ENCODE peak calls at places on chromosomes 12 and 14, in four cellular contexts. One of them, this sample, is unnamed.

GRCh38 chr14:68464716-68465115 is 328.2 kb downstream of the ZFP36L1 start:
- DNase-seq in mammary epithelial cell: peak
- DNase-seq in AG09319: no peak
- DNase-seq in body of pancreas: no peak
- DNase-seq in this sample: no peak

GRCh38 chr12:114625294-114625851 is 58.6 kb downstream of the TBX3 start:
- DNase-seq in body of pancreas: peak
- DNase-seq in AG09319: peak
- DNase-seq in mammary epithelial cell: peak
- DNase-seq in this sample: peak

GRCh38 chr12:113862570-113863454 is 103.3 kb downstream of the RBM19 start:
- DNase-seq in AG09319: peak
- DNase-seq in body of pancreas: no peak
- DNase-seq in mammary epithelial cell: peak
- DNase-seq in this sample: no peak

GRCh38 chr14:101173698-101174521 is 270.4 kb upstream of the RTL1 start:
- DNase-seq in body of pancreas: no peak
- DNase-seq in mammary epithelial cell: no peak
- DNase-seq in AG09319: no peak
- DNase-seq in this sample: no peak

GRCh38 chr12:100484891-100485511 is 11.3 kb downstream of the NR1H4 start:
- DNase-seq in AG09319: no peak
- DNase-seq in body of pancreas: no peak
- DNase-seq in mammary epithelial cell: no peak
- DNase-seq in this sample: no peak

GRCh38 chr14:89618821-89619551 is 202.0 kb upstream of the FOXN3 start:
- DNase-seq in mammary epithelial cell: peak
- DNase-seq in body of pancreas: peak
- DNase-seq in AG09319: no peak
- DNase-seq in this sample: peak

GRCh38 chr12:63955831-63956685 is 111.6 kb downstream of the SRGAP1 start:
- DNase-seq in AG09319: no peak
- DNase-seq in body of pancreas: peak
- DNase-seq in mammary epithelial cell: no peak
- DNase-seq in this sample: no peak

GRCh38 chr14:22821193-22822016 is 6.2 kb upstream of the SLC7A7 start:
- DNase-seq in body of pancreas: peak
- DNase-seq in mammary epithelial cell: no peak
- DNase-seq in AG09319: no peak
- DNase-seq in this sample: no peak

GRCh38 chr14:52494444-52494843 is 57.9 kb downstream of the TXNDC16 start:
- DNase-seq in AG09319: no peak
- DNase-seq in mammary epithelial cell: no peak
- DNase-seq in body of pancreas: no peak
- DNase-seq in this sample: no peak

GRCh38 chr14:76812093-76812421 is 625 bp downstream of the ANGEL1 start:
- DNase-seq in mammary epithelial cell: peak
- DNase-seq in AG09319: no peak
- DNase-seq in body of pancreas: no peak
- DNase-seq in this sample: peak

GRCh38 chr14:99732436-99733220 is 48.5 kb downstream of the CYP46A1 start:
- DNase-seq in AG09319: no peak
- DNase-seq in mammary epithelial cell: no peak
- DNase-seq in body of pancreas: peak
- DNase-seq in this sample: peak

GRCh38 chr14:75215520-75215919 is 39.1 kb upstream of the TMED10 start:
- DNase-seq in mammary epithelial cell: no peak
- DNase-seq in AG09319: no peak
- DNase-seq in body of pancreas: no peak
- DNase-seq in this sample: no peak

GRCh38 chr14:60775296-60775695 is 40.7 kb downstream of the MNAT1 start:
- DNase-seq in mammary epithelial cell: peak
- DNase-seq in AG09319: no peak
- DNase-seq in body of pancreas: no peak
- DNase-seq in this sample: no peak

GRCh38 chr12:1580036-1580435 is 14.3 kb downstream of the FBXL14 start:
- DNase-seq in body of pancreas: no peak
- DNase-seq in mammary epithelial cell: no peak
- DNase-seq in AG09319: no peak
- DNase-seq in this sample: no peak

GRCh38 chr14:103220982-103221641 is 97.9 kb downstream of the TNFAIP2 start:
- DNase-seq in AG09319: no peak
- DNase-seq in body of pancreas: no peak
- DNase-seq in mammary epithelial cell: no peak
- DNase-seq in this sample: no peak

GRCh38 chr12:57462307-57463253 is 3.0 kb downstream of the GLI1 start:
- DNase-seq in AG09319: peak
- DNase-seq in body of pancreas: peak
- DNase-seq in mammary epithelial cell: peak
- DNase-seq in this sample: peak

GRCh38 chr12:121223283-121223946 is 13.5 kb downstream of the P2RX4 start:
- DNase-seq in mammary epithelial cell: peak
- DNase-seq in body of pancreas: peak
- DNase-seq in AG09319: no peak
- DNase-seq in this sample: no peak

GRCh38 chr14:57495409-57495808 is 1.8 kb upstream of the CCDC198 start:
- DNase-seq in body of pancreas: no peak
- DNase-seq in mammary epithelial cell: no peak
- DNase-seq in AG09319: no peak
- DNase-seq in this sample: no peak

GRCh38 chr14:87944987-87945604 is 47.9 kb downstream of the GALC start:
- DNase-seq in body of pancreas: no peak
- DNase-seq in mammary epithelial cell: peak
- DNase-seq in AG09319: peak
- DNase-seq in this sample: no peak

GRCh38 chr12:81257952-81258551 is 180.2 kb downstream of the ACSS3 start:
- DNase-seq in body of pancreas: no peak
- DNase-seq in mammary epithelial cell: peak
- DNase-seq in AG09319: peak
- DNase-seq in this sample: peak
- TF ChIP-seq CTCF in body of pancreas: peak
- TF ChIP-seq CTCF in mammary epithelial cell: peak
- TF ChIP-seq CTCF in AG09319: peak
- TF ChIP-seq CTCF in this sample: peak

GRCh38 chr12:55194382-55194781 is 26.4 kb upstream of the OR10A7 start:
- DNase-seq in mammary epithelial cell: no peak
- DNase-seq in AG09319: no peak
- DNase-seq in body of pancreas: no peak
- DNase-seq in this sample: no peak

GRCh38 chr12:55188573-55188972 is 32.3 kb upstream of the OR10A7 start:
- DNase-seq in mammary epithelial cell: no peak
- DNase-seq in body of pancreas: no peak
- DNase-seq in AG09319: no peak
- DNase-seq in this sample: no peak

DNA sequence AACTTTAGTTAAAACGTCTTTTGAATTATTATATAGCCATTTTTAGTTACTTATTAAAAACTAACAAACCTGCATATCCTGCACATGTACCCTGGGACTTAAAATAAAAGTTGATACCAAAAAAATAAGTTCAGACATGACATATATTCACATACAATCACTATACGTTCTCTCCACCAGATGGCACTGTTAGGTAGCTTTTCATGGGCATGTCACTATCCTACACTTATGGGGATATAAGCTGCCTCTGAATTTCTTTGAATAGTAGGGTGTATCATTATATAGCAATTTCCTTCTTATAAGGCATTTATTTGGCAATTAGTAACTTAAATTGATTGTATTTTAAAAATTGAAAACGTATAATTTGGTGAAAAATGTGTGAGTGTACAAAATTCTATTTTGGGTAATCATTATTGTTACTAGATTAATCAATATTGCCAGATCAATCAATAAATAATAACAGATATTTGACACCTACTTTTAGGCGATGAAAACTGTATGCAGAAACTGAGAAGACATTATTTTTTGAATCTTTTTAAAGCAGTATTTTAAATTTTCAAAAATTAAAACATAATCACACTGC is 31.8 kb upstream of the OR10A7 start:
- DNase-seq in mammary epithelial cell: peak
- DNase-seq in body of pancreas: peak
- DNase-seq in AG09319: peak
- DNase-seq in this sample: peak
- TF ChIP-seq CTCF in mammary epithelial cell: peak
- TF ChIP-seq CTCF in body of pancreas: peak
- TF ChIP-seq CTCF in AG09319: peak
- TF ChIP-seq CTCF in this sample: peak

GRCh38 chr12:98572010-98572409 is 21.5 kb upstream of the SLC25A3 start:
- DNase-seq in mammary epithelial cell: no peak
- DNase-seq in body of pancreas: no peak
- DNase-seq in AG09319: no peak
- DNase-seq in this sample: no peak
- TF ChIP-seq CTCF in mammary epithelial cell: no peak
- TF ChIP-seq CTCF in body of pancreas: peak
- TF ChIP-seq CTCF in AG09319: peak
- TF ChIP-seq CTCF in this sample: peak

GRCh38 chr12:22018860-22019259 is 27.2 kb upstream of the CMAS start:
- DNase-seq in mammary epithelial cell: no peak
- DNase-seq in AG09319: no peak
- DNase-seq in body of pancreas: no peak
- DNase-seq in this sample: no peak
- TF ChIP-seq CTCF in mammary epithelial cell: peak
- TF ChIP-seq CTCF in AG09319: peak
- TF ChIP-seq CTCF in body of pancreas: peak
- TF ChIP-seq CTCF in this sample: peak

GRCh38 chr14:50347521-50347920 is 35.4 kb downstream of the DMAC2L start:
- DNase-seq in AG09319: no peak
- DNase-seq in mammary epithelial cell: peak
- DNase-seq in body of pancreas: peak
- DNase-seq in this sample: no peak
- TF ChIP-seq CTCF in AG09319: no peak
- TF ChIP-seq CTCF in mammary epithelial cell: no peak
- TF ChIP-seq CTCF in body of pancreas: no peak
- TF ChIP-seq CTCF in this sample: no peak

DNA sequence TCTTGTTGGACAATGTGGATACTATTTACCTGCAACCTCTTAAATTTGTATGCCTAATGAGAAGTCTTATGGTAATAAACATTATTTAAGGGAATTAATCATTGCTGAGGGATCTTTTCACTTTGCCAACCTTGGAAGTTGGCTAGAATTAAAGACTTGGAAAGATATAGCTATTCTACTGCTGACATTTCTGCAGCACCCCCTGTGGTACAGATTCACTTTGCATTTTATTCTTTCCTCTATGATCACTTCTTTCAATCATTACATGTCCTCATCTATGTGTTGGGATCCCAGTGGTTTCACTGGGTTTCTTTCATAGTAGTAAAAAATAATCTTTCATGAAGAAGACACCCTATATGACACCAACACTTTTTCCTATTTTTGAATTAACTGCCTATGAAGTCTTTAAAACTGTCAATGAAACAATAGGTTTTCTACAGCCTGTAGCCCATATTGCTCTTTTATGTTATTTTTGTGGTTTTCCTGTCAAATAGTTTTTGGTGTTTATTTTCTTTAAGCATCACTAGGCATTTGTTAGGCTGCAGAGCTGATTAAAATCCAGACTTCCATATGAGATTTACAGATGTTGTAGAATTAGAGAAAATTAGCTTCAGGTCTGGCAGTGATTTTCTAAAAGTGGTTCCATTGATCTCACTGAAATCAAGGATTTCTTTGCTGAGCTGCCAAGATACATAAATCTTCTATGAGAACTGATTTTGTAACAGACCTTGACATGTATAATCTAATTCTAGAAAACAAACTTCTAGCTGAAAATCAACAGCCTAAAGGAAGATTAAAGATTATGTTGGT is 256.1 kb downstream of the NAV3 start:
- DNase-seq in mammary epithelial cell: no peak
- DNase-seq in body of pancreas: no peak
- DNase-seq in AG09319: no peak
- DNase-seq in this sample: no peak
- TF ChIP-seq CTCF in mammary epithelial cell: no peak
- TF ChIP-seq CTCF in body of pancreas: no peak
- TF ChIP-seq CTCF in AG09319: peak
- TF ChIP-seq CTCF in this sample: peak

DNA sequence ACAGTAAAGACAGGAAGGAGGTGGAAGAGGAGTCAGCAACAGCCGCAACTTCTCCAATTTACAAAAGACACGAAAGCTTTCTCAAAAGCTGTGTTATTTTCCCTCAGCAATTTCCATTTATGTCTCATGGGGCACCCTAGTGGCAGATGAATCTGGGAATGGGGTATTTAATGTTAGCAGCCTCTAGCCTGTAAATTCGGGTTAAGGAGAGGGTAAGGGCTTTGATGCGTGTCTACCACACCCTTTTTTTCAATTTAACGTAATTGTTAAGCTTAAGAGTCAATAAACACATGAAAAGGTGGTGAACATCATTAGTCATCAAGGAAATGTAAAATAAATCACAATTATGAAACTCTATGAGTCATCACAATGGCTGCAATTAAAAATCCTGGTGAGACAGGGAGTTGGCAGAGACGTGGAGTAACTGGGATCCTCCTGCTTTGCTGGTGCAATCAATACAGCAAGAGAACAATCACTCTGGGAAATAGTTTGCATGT is 986.4 kb downstream of the AACS start:
- DNase-seq in body of pancreas: no peak
- DNase-seq in mammary epithelial cell: peak
- DNase-seq in AG09319: peak
- DNase-seq in this sample: no peak
- TF ChIP-seq CTCF in body of pancreas: no peak
- TF ChIP-seq CTCF in mammary epithelial cell: peak
- TF ChIP-seq CTCF in AG09319: no peak
- TF ChIP-seq CTCF in this sample: no peak

GRCh38 chr12:27425306-27425705 is 21.2 kb upstream of the SMCO2 start:
- DNase-seq in body of pancreas: no peak
- DNase-seq in mammary epithelial cell: no peak
- DNase-seq in AG09319: no peak
- DNase-seq in this sample: no peak

GRCh38 chr12:27422697-27423096 is 23.8 kb upstream of the SMCO2 start:
- DNase-seq in mammary epithelial cell: no peak
- DNase-seq in AG09319: no peak
- DNase-seq in body of pancreas: no peak
- DNase-seq in this sample: no peak

GRCh38 chr12:27426743-27427142 is 19.8 kb upstream of the SMCO2 start:
- DNase-seq in AG09319: no peak
- DNase-seq in body of pancreas: no peak
- DNase-seq in mammary epithelial cell: no peak
- DNase-seq in this sample: no peak

GRCh38 chr12:27427824-27428223 is 18.7 kb upstream of the SMCO2 start:
- DNase-seq in AG09319: no peak
- DNase-seq in body of pancreas: no peak
- DNase-seq in mammary epithelial cell: no peak
- DNase-seq in this sample: no peak

DNA sequence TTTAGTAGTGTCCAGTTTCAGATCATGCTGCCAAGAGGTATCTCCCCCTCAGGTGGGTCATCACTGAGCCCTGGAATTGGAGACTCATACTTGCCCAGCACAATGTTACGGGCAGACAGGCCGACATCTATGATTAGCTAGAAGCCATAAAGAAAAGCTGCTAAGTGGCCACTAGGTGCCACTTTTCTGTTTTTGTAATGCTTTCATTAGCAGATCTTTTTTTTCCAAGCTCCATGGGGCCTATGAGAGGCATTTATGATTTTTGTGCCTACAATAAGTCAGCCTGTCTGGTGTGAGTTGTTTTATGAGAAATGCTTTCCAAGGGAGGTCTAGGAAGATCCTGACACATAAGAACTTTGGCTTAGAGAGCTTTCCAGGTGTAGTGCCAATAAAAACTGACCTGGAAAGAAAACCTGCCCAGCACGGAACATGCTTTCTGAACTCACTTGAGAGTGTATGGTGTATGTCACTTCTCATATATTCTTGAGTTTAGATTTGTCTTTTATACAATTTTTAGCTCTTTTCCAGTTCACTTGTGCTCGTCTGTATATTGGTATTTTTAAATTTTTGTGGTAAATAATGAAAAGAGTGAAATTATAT is 21.8 kb upstream of the SMCO2 start:
- DNase-seq in mammary epithelial cell: peak
- DNase-seq in body of pancreas: peak
- DNase-seq in AG09319: peak
- DNase-seq in this sample: no peak
- TF ChIP-seq CTCF in mammary epithelial cell: peak
- TF ChIP-seq CTCF in body of pancreas: peak
- TF ChIP-seq CTCF in AG09319: peak
- TF ChIP-seq CTCF in this sample: peak